ENCODE peak calls at places on chromosomes 5 and 9, in four cellular contexts. One of them, this sample, is unnamed.

GRCh38 chr9:129164246-129164930 is 13.7 kb downstream of the IER5L start:
- DNase-seq in H9: no peak
- DNase-seq in activated CD8-positive, alpha-beta memory T cell treated with anti-CD3 and anti-CD28 coated beads, Interleukin-2, amount 50 U/mL, for 4 hours: no peak
- DNase-seq in M059J: no peak
- DNase-seq in this sample: no peak

GRCh38 chr9:131709741-131710499 is 30.0 kb downstream of the RAPGEF1 start:
- DNase-seq in H9: no peak
- DNase-seq in activated CD8-positive, alpha-beta memory T cell treated with anti-CD3 and anti-CD28 coated beads, Interleukin-2, amount 50 U/mL, for 4 hours: no peak
- DNase-seq in M059J: peak
- DNase-seq in this sample: peak

GRCh38 chr5:78805474-78806124 is 157.0 kb upstream of the LHFPL2 start:
- DNase-seq in H9: no peak
- DNase-seq in activated CD8-positive, alpha-beta memory T cell treated with anti-CD3 and anti-CD28 coated beads, Interleukin-2, amount 50 U/mL, for 4 hours: no peak
- DNase-seq in M059J: no peak
- DNase-seq in this sample: no peak

GRCh38 chr5:179530069-179530998 is 20.0 kb upstream of the RUFY1 start:
- DNase-seq in H9: peak
- DNase-seq in activated CD8-positive, alpha-beta memory T cell treated with anti-CD3 and anti-CD28 coated beads, Interleukin-2, amount 50 U/mL, for 4 hours: peak
- DNase-seq in M059J: no peak
- DNase-seq in this sample: peak

GRCh38 chr9:37873955-37874354 is 30.0 kb downstream of the SLC25A51 start:
- DNase-seq in H9: no peak
- DNase-seq in activated CD8-positive, alpha-beta memory T cell treated with anti-CD3 and anti-CD28 coated beads, Interleukin-2, amount 50 U/mL, for 4 hours: no peak
- DNase-seq in M059J: no peak
- DNase-seq in this sample: no peak

GRCh38 chr5:159416438-159416837 is 86.2 kb upstream of the IL12B start:
- DNase-seq in H9: no peak
- DNase-seq in activated CD8-positive, alpha-beta memory T cell treated with anti-CD3 and anti-CD28 coated beads, Interleukin-2, amount 50 U/mL, for 4 hours: no peak
- DNase-seq in M059J: no peak
- DNase-seq in this sample: no peak

GRCh38 chr5:7856855-7857254 is 5.9 kb upstream of the CFAP90 start:
- DNase-seq in H9: peak
- DNase-seq in activated CD8-positive, alpha-beta memory T cell treated with anti-CD3 and anti-CD28 coated beads, Interleukin-2, amount 50 U/mL, for 4 hours: no peak
- DNase-seq in M059J: peak
- DNase-seq in this sample: no peak

GRCh38 chr5:96127538-96127937 is 165.9 kb upstream of the ELL2 start:
- DNase-seq in H9: no peak
- DNase-seq in activated CD8-positive, alpha-beta memory T cell treated with anti-CD3 and anti-CD28 coated beads, Interleukin-2, amount 50 U/mL, for 4 hours: no peak
- DNase-seq in M059J: no peak
- DNase-seq in this sample: no peak

GRCh38 chr9:91245432-91246313 is 116.0 kb downstream of the AUH start:
- DNase-seq in H9: no peak
- DNase-seq in activated CD8-positive, alpha-beta memory T cell treated with anti-CD3 and anti-CD28 coated beads, Interleukin-2, amount 50 U/mL, for 4 hours: no peak
- DNase-seq in M059J: peak
- DNase-seq in this sample: no peak

GRCh38 chr5:16411741-16412455 is 53.7 kb downstream of the ZNF622 start:
- DNase-seq in H9: no peak
- DNase-seq in activated CD8-positive, alpha-beta memory T cell treated with anti-CD3 and anti-CD28 coated beads, Interleukin-2, amount 50 U/mL, for 4 hours: no peak
- DNase-seq in M059J: peak
- DNase-seq in this sample: no peak

GRCh38 chr9:75889577-75889976 is 896 bp upstream of the PCSK5 start:
- DNase-seq in H9: no peak
- DNase-seq in activated CD8-positive, alpha-beta memory T cell treated with anti-CD3 and anti-CD28 coated beads, Interleukin-2, amount 50 U/mL, for 4 hours: no peak
- DNase-seq in M059J: no peak
- DNase-seq in this sample: no peak

GRCh38 chr5:75734913-75735789 is 17.9 kb upstream of the POC5 start:
- DNase-seq in H9: peak
- DNase-seq in activated CD8-positive, alpha-beta memory T cell treated with anti-CD3 and anti-CD28 coated beads, Interleukin-2, amount 50 U/mL, for 4 hours: no peak
- DNase-seq in M059J: peak
- DNase-seq in this sample: no peak

GRCh38 chr9:121173501-121173900 is 28.2 kb downstream of the RAB14 start:
- DNase-seq in H9: no peak
- DNase-seq in activated CD8-positive, alpha-beta memory T cell treated with anti-CD3 and anti-CD28 coated beads, Interleukin-2, amount 50 U/mL, for 4 hours: no peak
- DNase-seq in M059J: no peak
- DNase-seq in this sample: no peak

GRCh38 chr9:132931178-132931735 is 13.2 kb downstream of the TSC1 start:
- DNase-seq in H9: no peak
- DNase-seq in activated CD8-positive, alpha-beta memory T cell treated with anti-CD3 and anti-CD28 coated beads, Interleukin-2, amount 50 U/mL, for 4 hours: no peak
- DNase-seq in M059J: peak
- DNase-seq in this sample: no peak

GRCh38 chr9:92133949-92134604 is 18.9 kb upstream of the SPTLC1 start:
- DNase-seq in H9: peak
- DNase-seq in activated CD8-positive, alpha-beta memory T cell treated with anti-CD3 and anti-CD28 coated beads, Interleukin-2, amount 50 U/mL, for 4 hours: peak
- DNase-seq in M059J: peak
- DNase-seq in this sample: no peak

GRCh38 chr5:10453564-10453963 is 11.9 kb downstream of the ROPN1L start:
- DNase-seq in H9: no peak
- DNase-seq in activated CD8-positive, alpha-beta memory T cell treated with anti-CD3 and anti-CD28 coated beads, Interleukin-2, amount 50 U/mL, for 4 hours: no peak
- DNase-seq in M059J: peak
- DNase-seq in this sample: no peak

GRCh38 chr5:95760291-95761191 is 29.4 kb downstream of the RHOBTB3 start:
- DNase-seq in H9: no peak
- DNase-seq in activated CD8-positive, alpha-beta memory T cell treated with anti-CD3 and anti-CD28 coated beads, Interleukin-2, amount 50 U/mL, for 4 hours: no peak
- DNase-seq in M059J: peak
- DNase-seq in this sample: no peak

GRCh38 chr5:150672237-150672883 is 11.3 kb downstream of the MYOZ3 start:
- DNase-seq in H9: peak
- DNase-seq in activated CD8-positive, alpha-beta memory T cell treated with anti-CD3 and anti-CD28 coated beads, Interleukin-2, amount 50 U/mL, for 4 hours: peak
- DNase-seq in M059J: peak
- DNase-seq in this sample: no peak

GRCh38 chr5:35332551-35332950 is 102.3 kb upstream of the PRLR start:
- DNase-seq in H9: no peak
- DNase-seq in activated CD8-positive, alpha-beta memory T cell treated with anti-CD3 and anti-CD28 coated beads, Interleukin-2, amount 50 U/mL, for 4 hours: no peak
- DNase-seq in M059J: no peak
- DNase-seq in this sample: no peak

GRCh38 chr9:84169240-84169639 is 171.3 kb downstream of the SLC28A3 start:
- DNase-seq in H9: no peak
- DNase-seq in activated CD8-positive, alpha-beta memory T cell treated with anti-CD3 and anti-CD28 coated beads, Interleukin-2, amount 50 U/mL, for 4 hours: no peak
- DNase-seq in M059J: peak
- DNase-seq in this sample: no peak

GRCh38 chr9:115292584-115293271 is 174.8 kb upstream of the TNC start:
- DNase-seq in H9: no peak
- DNase-seq in activated CD8-positive, alpha-beta memory T cell treated with anti-CD3 and anti-CD28 coated beads, Interleukin-2, amount 50 U/mL, for 4 hours: no peak
- DNase-seq in M059J: peak
- DNase-seq in this sample: no peak

GRCh38 chr9:35552837-35553236 is 52.2 kb upstream of the TESK1 start:
- DNase-seq in H9: no peak
- DNase-seq in activated CD8-positive, alpha-beta memory T cell treated with anti-CD3 and anti-CD28 coated beads, Interleukin-2, amount 50 U/mL, for 4 hours: no peak
- DNase-seq in M059J: peak
- DNase-seq in this sample: no peak

GRCh38 chr5:142385194-142385593 is 60.4 kb upstream of the SPRY4 start:
- DNase-seq in H9: no peak
- DNase-seq in activated CD8-positive, alpha-beta memory T cell treated with anti-CD3 and anti-CD28 coated beads, Interleukin-2, amount 50 U/mL, for 4 hours: no peak
- DNase-seq in M059J: peak
- DNase-seq in this sample: no peak

GRCh38 chr9:16133556-16134227 is 580.8 kb downstream of the CCDC171 start:
- DNase-seq in H9: peak
- DNase-seq in activated CD8-positive, alpha-beta memory T cell treated with anti-CD3 and anti-CD28 coated beads, Interleukin-2, amount 50 U/mL, for 4 hours: no peak
- DNase-seq in M059J: peak
- DNase-seq in this sample: no peak

GRCh38 chr9:129225815-129226214 is 47.8 kb upstream of the IER5L start:
- DNase-seq in H9: peak
- DNase-seq in activated CD8-positive, alpha-beta memory T cell treated with anti-CD3 and anti-CD28 coated beads, Interleukin-2, amount 50 U/mL, for 4 hours: peak
- DNase-seq in M059J: peak
- DNase-seq in this sample: no peak

GRCh38 chr9:131650254-131650653 is 89.6 kb downstream of the RAPGEF1 start:
- DNase-seq in H9: no peak
- DNase-seq in activated CD8-positive, alpha-beta memory T cell treated with anti-CD3 and anti-CD28 coated beads, Interleukin-2, amount 50 U/mL, for 4 hours: no peak
- DNase-seq in M059J: no peak
- DNase-seq in this sample: peak

GRCh38 chr9:93652604-93653592 is 76.5 kb downstream of the PHF2 start:
- DNase-seq in H9: no peak
- DNase-seq in activated CD8-positive, alpha-beta memory T cell treated with anti-CD3 and anti-CD28 coated beads, Interleukin-2, amount 50 U/mL, for 4 hours: peak
- DNase-seq in M059J: no peak
- DNase-seq in this sample: peak

GRCh38 chr5:123813251-123813650 is 301.3 kb downstream of the CSNK1G3 start:
- DNase-seq in H9: no peak
- DNase-seq in activated CD8-positive, alpha-beta memory T cell treated with anti-CD3 and anti-CD28 coated beads, Interleukin-2, amount 50 U/mL, for 4 hours: no peak
- DNase-seq in M059J: peak
- DNase-seq in this sample: no peak

GRCh38 chr9:100473271-100474081 is 527 bp downstream of the TMEFF1 start:
- DNase-seq in H9: peak
- DNase-seq in activated CD8-positive, alpha-beta memory T cell treated with anti-CD3 and anti-CD28 coated beads, Interleukin-2, amount 50 U/mL, for 4 hours: peak
- DNase-seq in M059J: peak
- DNase-seq in this sample: no peak

GRCh38 chr5:147168578-147169327 is 66.1 kb upstream of the STK32A start:
- DNase-seq in H9: no peak
- DNase-seq in activated CD8-positive, alpha-beta memory T cell treated with anti-CD3 and anti-CD28 coated beads, Interleukin-2, amount 50 U/mL, for 4 hours: no peak
- DNase-seq in M059J: peak
- DNase-seq in this sample: no peak

GRCh38 chr5:75461679-75462078 is 49.8 kb downstream of the CERT1 start:
- DNase-seq in H9: no peak
- DNase-seq in activated CD8-positive, alpha-beta memory T cell treated with anti-CD3 and anti-CD28 coated beads, Interleukin-2, amount 50 U/mL, for 4 hours: no peak
- DNase-seq in M059J: no peak
- DNase-seq in this sample: no peak

GRCh38 chr5:168093200-168093930 is 198.1 kb upstream of the WWC1 start:
- DNase-seq in H9: no peak
- DNase-seq in activated CD8-positive, alpha-beta memory T cell treated with anti-CD3 and anti-CD28 coated beads, Interleukin-2, amount 50 U/mL, for 4 hours: no peak
- DNase-seq in M059J: no peak
- DNase-seq in this sample: no peak

GRCh38 chr9:5863092-5863746 is 27.5 kb upstream of the MLANA start:
- DNase-seq in H9: no peak
- DNase-seq in activated CD8-positive, alpha-beta memory T cell treated with anti-CD3 and anti-CD28 coated beads, Interleukin-2, amount 50 U/mL, for 4 hours: no peak
- DNase-seq in M059J: no peak
- DNase-seq in this sample: no peak

GRCh38 chr9:73079326-73079725 is 72.3 kb upstream of the ANXA1 start:
- DNase-seq in H9: no peak
- DNase-seq in activated CD8-positive, alpha-beta memory T cell treated with anti-CD3 and anti-CD28 coated beads, Interleukin-2, amount 50 U/mL, for 4 hours: no peak
- DNase-seq in M059J: peak
- DNase-seq in this sample: no peak

GRCh38 chr5:151082274-151082902 is 1.6 kb upstream of the TNIP1 start:
- DNase-seq in H9: peak
- DNase-seq in activated CD8-positive, alpha-beta memory T cell treated with anti-CD3 and anti-CD28 coated beads, Interleukin-2, amount 50 U/mL, for 4 hours: no peak
- DNase-seq in M059J: peak
- DNase-seq in this sample: no peak

GRCh38 chr9:77648458-77649108 is 461 bp upstream of the GNA14 start:
- DNase-seq in H9: peak
- DNase-seq in activated CD8-positive, alpha-beta memory T cell treated with anti-CD3 and anti-CD28 coated beads, Interleukin-2, amount 50 U/mL, for 4 hours: no peak
- DNase-seq in M059J: peak
- DNase-seq in this sample: no peak

GRCh38 chr5:43649256-43649655 is 46.3 kb downstream of the NNT start:
- DNase-seq in H9: no peak
- DNase-seq in activated CD8-positive, alpha-beta memory T cell treated with anti-CD3 and anti-CD28 coated beads, Interleukin-2, amount 50 U/mL, for 4 hours: no peak
- DNase-seq in M059J: peak
- DNase-seq in this sample: no peak

GRCh38 chr5:143403357-143403606 is 204 bp downstream of the NR3C1 start:
- DNase-seq in H9: no peak
- DNase-seq in activated CD8-positive, alpha-beta memory T cell treated with anti-CD3 and anti-CD28 coated beads, Interleukin-2, amount 50 U/mL, for 4 hours: no peak
- DNase-seq in M059J: no peak
- DNase-seq in this sample: no peak

GRCh38 chr5:102762095-102762534 is 7.0 kb downstream of the PAM start:
- DNase-seq in H9: no peak
- DNase-seq in activated CD8-positive, alpha-beta memory T cell treated with anti-CD3 and anti-CD28 coated beads, Interleukin-2, amount 50 U/mL, for 4 hours: no peak
- DNase-seq in M059J: peak
- DNase-seq in this sample: no peak

GRCh38 chr5:58775699-58776098 is 192.8 kb downstream of the RAB3C start:
- DNase-seq in H9: no peak
- DNase-seq in activated CD8-positive, alpha-beta memory T cell treated with anti-CD3 and anti-CD28 coated beads, Interleukin-2, amount 50 U/mL, for 4 hours: no peak
- DNase-seq in M059J: no peak
- DNase-seq in this sample: no peak